ENCODE peak calls at places on chromosome 22, in ten cellular contexts. G, F, W, B, D, U, J, Q, Y and S are unnamed samples.

GRCh38 chr22:46742576-46743221 is 4.6 kb upstream of the CERK start:
- DNase-seq in D (no peak), U (no peak), F (no peak), B (no peak), W (no peak), J (no peak), Q (no peak), Y (no peak), G (peak; percentile 77), S (no peak)

GRCh38 chr22:20509344-20510047 is 2.1 kb downstream of the MED15 start:
- DNase-seq in Y (peak; percentile 31), F (peak; percentile 90), B (no peak), U (peak; percentile 76), D (peak; percentile 95), W (peak; percentile 69), G (peak; percentile 86), Q (peak; percentile 84), J (peak; percentile 67), S (peak; percentile 95)

GRCh38 chr22:40524392-40525249 is 111.9 kb downstream of the MRTFA start:
- DNase-seq in B (no peak), U (no peak), Y (no peak), W (no peak), F (no peak), Q (no peak), G (no peak), D (peak; percentile 76), J (no peak), S (peak; percentile 61)

GRCh38 chr22:21652547-21653545 is 10.7 kb downstream of the SDF2L1 start:
- DNase-seq in U (no peak), B (peak; percentile 57), Y (no peak), W (no peak), Q (no peak), G (peak; percentile 54), J (no peak), F (no peak), D (no peak), S (no peak)

GRCh38 chr22:30425327-30425615 is 297 bp upstream of the MTFP1 start:
- DNase-seq in U (no peak), W (no peak), Y (no peak), J (no peak), G (no peak), D (no peak), Q (no peak), F (no peak), B (no peak), S (no peak)

GRCh38 chr22:39132871-39133524 is 19.5 kb downstream of the CBX7 start:
- DNase-seq in B (peak; percentile 58), F (no peak), J (no peak), Q (no peak), W (no peak), D (no peak), U (no peak), Y (no peak), G (no peak), S (no peak)

GRCh38 chr22:30294066-30294465 is 4.8 kb upstream of the CASTOR1 start:
- DNase-seq in F (no peak), J (no peak), B (no peak), U (no peak), W (no peak), D (no peak), Y (no peak), Q (no peak), G (no peak), S (no peak)

GRCh38 chr22:49561976-49562375 is 265.7 kb downstream of the BRD1 start:
- DNase-seq in B (no peak), D (no peak), Q (no peak), U (no peak), G (no peak), Y (no peak), J (peak; percentile 16), F (no peak), W (no peak), S (no peak)

GRCh38 chr22:49062155-49063039 is 765.3 kb downstream of the BRD1 start:
- DNase-seq in G (no peak), J (no peak), Y (no peak), W (no peak), D (no peak), F (no peak), U (no peak), B (no peak), Q (no peak), S (no peak)

GRCh38 chr22:38628444-38628843 is 27.7 kb downstream of the FAM227A start:
- DNase-seq in J (no peak), U (no peak), Y (no peak), F (no peak), G (no peak), B (no peak), D (no peak), Q (no peak), W (no peak), S (no peak)

GRCh38 chr22:24430431-24431308 is 3.3 kb downstream of the ADORA2A start:
- DNase-seq in Y (no peak), Q (no peak), W (peak; percentile 36), F (no peak), J (no peak), G (no peak), D (no peak), B (no peak), U (no peak), S (no peak)

GRCh38 chr22:24426859-24427499 is 420 bp upstream of the ADORA2A start:
- DNase-seq in D (no peak), J (no peak), Y (no peak), Q (no peak), B (no peak), U (no peak), G (no peak), W (no peak), F (no peak), S (no peak)

GRCh38 chr22:24427500-24428164 is at the start of gene ADORA2A:
- DNase-seq in W (no peak), D (no peak), Y (no peak), F (no peak), J (peak; percentile 67), Q (no peak), U (no peak), B (peak; percentile 82), G (no peak), S (no peak)

GRCh38 chr22:24429411-24430365 is 2.3 kb downstream of the ADORA2A start:
- DNase-seq in G (no peak), D (no peak), Y (no peak), J (peak; percentile 84), F (peak; percentile 68), B (no peak), U (no peak), Q (no peak), W (no peak), S (peak; percentile 36)

GRCh38 chr22:24428751-24429410 is 1.5 kb downstream of the ADORA2A start:
- DNase-seq in Q (no peak), U (no peak), B (no peak), J (no peak), G (no peak), W (no peak), F (no peak), D (no peak), Y (no peak), S (no peak)
- H3K4me3 ChIP-seq in Q (no peak overlapping the region), U (no peak overlapping the region), B (peak overlapping the region; percentile 33), J (peak overlapping the region; percentile 31), G (no peak overlapping the region), W (no peak overlapping the region), F (no peak overlapping the region), D (no peak overlapping the region), Y (no peak overlapping the region), S (no peak overlapping the region)

DNA sequence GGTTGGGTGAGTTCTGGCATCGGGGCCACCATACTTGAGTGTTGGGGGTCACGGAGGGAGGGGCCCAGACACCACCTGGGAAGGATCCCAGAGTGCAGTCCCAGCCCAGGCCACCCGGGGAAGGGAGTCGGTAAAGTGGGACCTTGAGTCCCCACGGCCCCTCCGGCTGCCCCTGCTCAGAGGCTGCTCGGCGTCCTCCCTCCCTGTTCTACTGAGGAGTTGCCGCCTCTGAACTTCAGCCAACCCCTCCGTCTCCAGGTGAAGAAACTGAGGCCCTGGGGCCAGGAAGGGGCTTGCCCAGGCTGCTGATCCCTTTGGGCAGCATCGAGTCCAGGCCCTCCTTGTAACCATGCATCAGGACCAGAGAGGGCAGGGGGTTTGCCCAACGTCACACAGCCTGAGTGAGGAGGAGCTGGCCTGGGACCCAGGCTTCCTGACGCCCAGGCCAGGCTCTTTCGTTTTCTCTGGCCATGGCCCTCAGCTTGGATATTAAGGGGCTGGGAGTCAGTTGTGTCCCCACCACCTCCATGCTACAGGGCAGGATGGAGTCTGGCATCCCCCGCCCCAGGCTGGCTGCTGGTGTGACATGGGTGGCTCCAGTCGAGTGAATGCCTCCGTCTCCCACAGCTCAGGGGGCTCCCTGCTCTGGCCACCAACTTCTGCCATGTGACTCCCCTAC is 1.3 kb downstream of the PARVG start:
- DNase-seq in Y (no peak), F (no peak), Q (no peak), W (no peak), D (no peak), B (peak; percentile 69), J (no peak), U (no peak), G (no peak), S (no peak)
- TF ChIP-seq CTCF in Y (no peak), F (no peak), Q (no peak), W (no peak), D (no peak), B (peak; percentile 37), J (no peak), U (no peak), G (no peak), S (no peak)

DNA sequence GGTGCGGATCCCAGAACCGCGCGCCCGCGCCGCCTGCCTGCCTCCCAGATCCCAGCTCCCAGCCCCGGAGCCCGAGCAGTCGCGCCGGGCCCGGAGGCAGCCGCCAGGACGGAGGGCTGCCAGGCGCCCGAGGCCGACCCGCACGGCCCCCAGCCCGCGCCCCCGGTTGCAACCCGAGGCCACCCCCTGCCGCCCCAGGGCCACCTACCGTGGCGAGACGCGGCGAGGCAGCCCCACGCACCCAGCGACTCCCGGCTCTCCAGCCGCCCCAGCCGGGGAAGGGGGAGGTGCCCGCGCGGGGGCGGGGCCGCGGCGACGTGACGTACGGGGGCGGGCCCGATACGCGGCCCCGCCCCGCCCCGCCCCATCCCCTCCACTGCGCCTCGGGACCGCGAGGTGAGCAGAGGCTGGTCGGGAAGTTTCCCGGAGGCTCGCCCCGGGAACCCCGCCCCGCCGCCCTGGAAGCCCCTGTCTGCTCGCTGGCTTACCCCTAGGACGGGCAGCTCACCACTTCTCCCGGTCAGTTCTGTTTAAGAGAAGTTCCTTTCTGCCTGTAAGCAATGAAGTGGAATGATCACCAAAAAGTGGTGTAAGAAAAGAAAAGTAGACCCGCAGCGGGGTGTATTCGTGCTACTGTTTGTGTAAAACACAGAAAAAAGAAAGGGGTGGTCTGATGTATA is at the start of gene TPST2:
- DNase-seq in Q (no peak), G (peak; percentile 65), B (peak; percentile 97), Y (peak; percentile 61), D (peak; percentile 69), F (peak; percentile 81), J (peak; percentile 83), W (peak; percentile 88), U (no peak), S (peak; percentile 76)
- H3K4me3 ChIP-seq in Q (peak within 1 kb of the TSS; percentile 77), G (peak within 1 kb of the TSS; percentile 80), B (peak within 1 kb of the TSS; percentile 95), Y (peak within 1 kb of the TSS; percentile 82), D (peak within 1 kb of the TSS; percentile 78), F (peak within 1 kb of the TSS; percentile 90), J (peak within 1 kb of the TSS; percentile 93), W (peak within 1 kb of the TSS; percentile 93), U (peak within 1 kb of the TSS; percentile 87), S (peak within 1 kb of the TSS; percentile 70)

DNA sequence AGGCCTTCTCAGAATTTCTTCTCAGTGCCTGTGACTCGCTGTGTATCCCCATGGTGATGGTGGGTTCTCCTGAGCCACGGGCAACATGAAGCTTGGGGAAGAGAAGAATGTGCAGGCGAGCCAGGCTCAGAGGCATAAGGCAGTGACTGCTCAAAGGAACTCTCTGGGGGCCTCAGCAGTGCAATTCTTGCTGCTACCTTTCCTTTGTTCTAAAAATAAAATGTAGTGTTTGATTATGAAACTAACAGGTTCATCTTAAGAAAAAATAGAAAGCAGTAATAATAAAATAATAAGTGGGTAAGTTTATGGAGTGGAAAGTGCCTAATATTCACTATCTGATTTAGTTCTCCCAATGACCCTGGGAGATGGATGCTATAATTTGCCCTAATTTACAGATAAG is 46.7 kb downstream of the MEI1 start:
- DNase-seq in G (no peak), Q (no peak), J (no peak), D (no peak), Y (no peak), U (no peak), F (no peak), W (no peak), B (no peak), S (no peak)
- TF ChIP-seq CTCF in G (no peak), Q (no peak), J (no peak), D (no peak), Y (no peak), U (no peak), F (no peak), W (no peak), B (no peak), S (no peak)